ENCODE peak calls at places on chromosome 14, in six cellular contexts. S is GM06990; V is AG08395; Y is stimulated activated CD4-positive, alpha-beta T cell treated with anti-CD3 and anti-CD28 coated beads, Interleukin-4, amount 100 ng/mL, for 48 hours; I is mesenchymal stem cell; H is tibial nerve. U is an unnamed sample.

GRCh38 chr14:68604361-68604730 is 188.5 kb downstream of the ZFP36L1 start:
- DNase-seq in S (no peak), V (no peak), Y (no peak), I (no peak), H (no peak), U (no peak)

GRCh38 chr14:52304248-52304904 is 9.7 kb upstream of the PTGER2 start:
- DNase-seq in S (no peak), V (no peak), Y (no peak), I (no peak), H (no peak), U (no peak)

GRCh38 chr14:99230271-99231141 is 41.5 kb downstream of the BCL11B start:
- DNase-seq in S (no peak), V (peak), Y (peak), I (no peak), H (no peak), U (peak)

GRCh38 chr14:64293976-64294671 is at the start of gene ESR2:
- DNase-seq in S (peak), V (peak), Y (no peak), I (peak), H (no peak), U (no peak)

GRCh38 chr14:86481105-86481504 is 951.2 kb downstream of the FLRT2 start:
- DNase-seq in S (no peak), V (no peak), Y (no peak), I (peak), H (no peak), U (no peak)

GRCh38 chr14:105891631-105892452 is 365.5 kb downstream of the TMEM121 start:
- DNase-seq in S (no peak), V (no peak), Y (no peak), I (no peak), H (peak), U (no peak)

GRCh38 chr14:22272408-22272807 is 316.6 kb downstream of the DAD1 start:
- DNase-seq in S (no peak), V (no peak), Y (no peak), I (no peak), H (no peak), U (no peak)

GRCh38 chr14:92341791-92342190 is 18.8 kb downstream of the SLC24A4 start:
- DNase-seq in S (no peak), V (no peak), Y (peak), I (no peak), H (no peak), U (no peak)

GRCh38 chr14:28058012-28058296 is 708.6 kb upstream of the FOXG1 start:
- DNase-seq in S (no peak), V (no peak), Y (no peak), I (no peak), H (no peak), U (no peak)

GRCh38 chr14:30064454-30064853 is 136.8 kb upstream of the PRKD1 start:
- DNase-seq in S (no peak), V (peak), Y (no peak), I (no peak), H (no peak), U (no peak)

GRCh38 chr14:102508774-102509743 is 517 bp downstream of the ANKRD9 start:
- DNase-seq in S (no peak), V (peak), Y (no peak), I (peak), H (peak), U (no peak)

GRCh38 chr14:77139540-77140342 is 1.9 kb downstream of the ZDHHC22 start:
- DNase-seq in S (peak), V (peak), Y (peak), I (peak), H (no peak), U (peak)

GRCh38 chr14:96583605-96584041 is 81.4 kb downstream of the PAPOLA start:
- DNase-seq in S (no peak), V (no peak), Y (no peak), I (no peak), H (no peak), U (no peak)

GRCh38 chr14:25620515-25620914 is 570.6 kb upstream of the STXBP6 start:
- DNase-seq in S (no peak), V (no peak), Y (no peak), I (no peak), H (no peak), U (no peak)

GRCh38 chr14:89618821-89619551 is 202.0 kb upstream of the FOXN3 start:
- DNase-seq in S (peak), V (peak), Y (peak), I (peak), H (peak), U (peak)

GRCh38 chr14:34522496-34522895 is 17.0 kb downstream of the EAPP start:
- DNase-seq in S (no peak), V (no peak), Y (no peak), I (no peak), H (no peak), U (no peak)

GRCh38 chr14:44449694-44450093 is 57.4 kb downstream of the FSCB start:
- DNase-seq in S (no peak), V (no peak), Y (no peak), I (no peak), H (no peak), U (no peak)

GRCh38 chr14:36605506-36605857 is 23.1 kb upstream of the NKX2-8 start:
- DNase-seq in S (no peak), V (peak), Y (no peak), I (no peak), H (no peak), U (no peak)

U was measured in activated T-helper 2 cell treated with anti-CD3 and anti-CD28 coated beads, Interferon-gamma antibody, Interleukin-2, Interleukin-4, amounts not matched to agents 10 μg/mL and 5 μg/mL and 100 μg/mL, durations not matched to agents 14 hours and 24 hours and 36 hours.